ENCODE peak calls at places on chromosomes 13 and 19, in six cellular contexts. V is NCI-H526, Q is GM23338, X is small intestine, I is stomach, Y is D341Med. J is an unnamed sample.
A peak's percentile ranks its signal among the peaks of the same experiment; 100 is the strongest.

GRCh38 chr19:38384209-38385027 is 3.4 kb downstream of the GGN start:
- DNase-seq in V (peak; percentile 37), Q (peak; percentile 87), X (peak; percentile 33), I (no peak), Y (no peak), J (peak; percentile 60)

GRCh38 chr13:49305824-49306425 is 58.2 kb downstream of the CDADC1 start:
- DNase-seq in V (no peak), Q (no peak), X (no peak), I (no peak), Y (no peak), J (peak; percentile 75)

GRCh38 chr19:42023121-42023942 is 29.3 kb upstream of the ATP1A3 start:
- DNase-seq in V (peak; percentile 60), Q (peak; percentile 78), X (peak; percentile 9), I (no peak), Y (no peak), J (peak; percentile 8)

GRCh38 chr13:101146101-101146898 is 270.0 kb downstream of the NALCN start:
- DNase-seq in V (no peak), Q (no peak), X (no peak), I (no peak), Y (no peak), J (no peak)

GRCh38 chr13:32736648-32737047 is 150.4 kb downstream of the PDS5B start:
- DNase-seq in V (no peak), Q (no peak), X (peak; percentile 14), I (no peak), Y (no peak), J (no peak)

GRCh38 chr13:44969858-44970484 is 19.3 kb downstream of the NUFIP1 start:
- DNase-seq in V (peak; percentile 60), Q (peak; percentile 87), X (peak; percentile 62), I (no peak), Y (peak; percentile 51), J (peak; percentile 83)

GRCh38 chr13:72495681-72496080 is 231.7 kb downstream of the MZT1 start:
- DNase-seq in V (no peak), Q (no peak), X (no peak), I (no peak), Y (peak; percentile 78), J (no peak)

GRCh38 chr13:23725922-23726321 is 155.7 kb downstream of the TNFRSF19 start:
- DNase-seq in V (no peak), Q (no peak), X (no peak), I (no peak), Y (no peak), J (no peak)

GRCh38 chr19:23093832-23094231 is 23.0 kb upstream of the ZNF730 start:
- DNase-seq in V (no peak), Q (peak; percentile 26), X (no peak), I (no peak), Y (no peak), J (no peak)

GRCh38 chr13:99153219-99153618 is 47.4 kb upstream of the UBAC2 start:
- DNase-seq in V (no peak), Q (no peak), X (no peak), I (no peak), Y (no peak), J (no peak)

GRCh38 chr19:6472713-6473112 is 8.6 kb downstream of the CRB3 start:
- DNase-seq in V (no peak), Q (no peak), X (no peak), I (no peak), Y (peak; percentile 21), J (no peak)

GRCh38 chr13:108943842-108944241 is 314.4 kb downstream of the MYO16 start:
- DNase-seq in V (no peak), Q (no peak), X (no peak), I (no peak), Y (no peak), J (no peak)